ENCODE peak calls at places on chromosomes 16 and 17, in four cellular contexts. K, Y, S and F are unnamed samples.

GRCh38 chr17:69818467-69818866 is 256.6 kb upstream of the KCNJ16 start:
- DNase-seq in S (no peak), Y (peak; percentile 17), K (no peak), F (no peak)

GRCh38 chr17:18946536-18946935 is 5.4 kb upstream of the SLC5A10 start:
- DNase-seq in K (no peak), Y (no peak), S (no peak), F (peak; percentile 27)

GRCh38 chr17:77363821-77364361 is 223.1 kb downstream of the SEC14L1 start:
- DNase-seq in S (no peak), K (no peak), Y (peak; percentile 41), F (no peak)

GRCh38 chr17:68210570-68210969 is 37.3 kb upstream of the AMZ2 start:
- DNase-seq in K (no peak), S (no peak), Y (no peak), F (no peak)

GRCh38 chr16:50611332-50611934 is 63.2 kb downstream of the NKD1 start:
- DNase-seq in K (no peak), Y (peak; percentile 12), S (no peak), F (peak; percentile 33)

GRCh38 chr16:84720180-84720579 is 20.4 kb downstream of the USP10 start:
- DNase-seq in S (no peak), Y (peak; percentile 56), K (no peak), F (no peak)

GRCh38 chr17:45410144-45411091 is 22.3 kb downstream of the ARHGAP27 start:
- DNase-seq in Y (no peak), S (peak; percentile 51), K (peak; percentile 81), F (no peak)

GRCh38 chr16:80670170-80670865 is 129.5 kb downstream of the DYNLRB2 start:
- DNase-seq in K (no peak), Y (no peak), S (no peak), F (no peak)

GRCh38 chr16:79183571-79183970 is 417.0 kb downstream of the MAF start:
- DNase-seq in S (no peak), Y (no peak), K (no peak), F (no peak)

GRCh38 chr16:85535352-85536072 is 77.6 kb upstream of the GSE1 start:
- DNase-seq in K (no peak), Y (no peak), S (peak; percentile 73), F (no peak)

GRCh38 chr16:86602521-86602920 is 24.2 kb downstream of the FOXL1 start:
- DNase-seq in K (no peak), S (no peak), Y (no peak), F (no peak)

GRCh38 chr16:84144301-84144858 is 597 bp downstream of the HSDL1 start:
- DNase-seq in Y (peak; percentile 9), S (peak; percentile 33), K (peak; percentile 63), F (peak; percentile 14)

GRCh38 chr16:69240336-69240735 is 53.4 kb downstream of the SNTB2 start:
- DNase-seq in K (no peak), Y (no peak), S (no peak), F (no peak)

GRCh38 chr17:67076290-67076689 is 31.9 kb downstream of the CACNG1 start:
- DNase-seq in Y (no peak), K (no peak), S (no peak), F (no peak)

GRCh38 chr17:36532435-36532975 is 2.2 kb downstream of the MYO19 start:
- DNase-seq in K (no peak), S (no peak), Y (no peak), F (peak; percentile 74)

GRCh38 chr17:34610506-34610905 is 31.1 kb downstream of the TMEM132E start:
- DNase-seq in S (no peak), K (no peak), Y (no peak), F (no peak)

GRCh38 chr17:81004336-81005015 is 12.8 kb downstream of the CHMP6 start:
- DNase-seq in K (no peak), Y (no peak), S (no peak), F (no peak)

GRCh38 chr16:11386791-11387546 is 41.7 kb downstream of the RMI2 start:
- DNase-seq in K (no peak), Y (no peak), S (no peak), F (no peak)

GRCh38 chr16:7550096-7550495 is 217.5 kb downstream of the RBFOX1 start:
- DNase-seq in K (no peak), S (no peak), Y (no peak), F (no peak)

GRCh38 chr16:80480664-80481063 is 60.1 kb upstream of the DYNLRB2 start:
- DNase-seq in K (no peak), S (no peak), Y (no peak), F (no peak)

GRCh38 chr16:69520413-69520799 is 45.4 kb upstream of the NFAT5 start:
- DNase-seq in K (no peak), S (no peak), Y (no peak), F (no peak)

GRCh38 chr16:31880322-31880979 is 6.8 kb downstream of the ZNF267 start:
- DNase-seq in Y (peak; percentile 83), S (no peak), K (no peak), F (peak; percentile 73)

GRCh38 chr17:83161298-83162034 is 82.1 kb downstream of the METRNL start:
- DNase-seq in S (no peak), K (peak; percentile 25), Y (peak; percentile 92), F (no peak)

GRCh38 chr17:12231027-12231682 is 210.5 kb downstream of the MAP2K4 start:
- DNase-seq in S (no peak), Y (no peak), K (no peak), F (peak; percentile 1)

GRCh38 chr17:2929881-2930533 is 133.4 kb downstream of the OR1D5 start:
- DNase-seq in Y (peak; percentile 38), S (peak; percentile 60), K (peak; percentile 62), F (peak; percentile 24)

GRCh38 chr17:13114601-13115024 is 96.8 kb upstream of the ELAC2 start:
- DNase-seq in S (no peak), Y (peak; percentile 52), K (no peak), F (peak; percentile 6)

GRCh38 chr17:75825748-75826370 is 18.3 kb downstream of the UNC13D start:
- DNase-seq in Y (no peak), K (no peak), S (no peak), F (no peak)

GRCh38 chr17:76103274-76104139 is at the start of gene EXOC7:
- DNase-seq in S (peak; percentile 94), K (peak; percentile 96), Y (peak; percentile 90), F (peak; percentile 83)

GRCh38 chr17:56031636-56032035 is 121.6 kb upstream of the ANKFN1 start:
- DNase-seq in Y (no peak), K (no peak), S (no peak), F (no peak)

DNA sequence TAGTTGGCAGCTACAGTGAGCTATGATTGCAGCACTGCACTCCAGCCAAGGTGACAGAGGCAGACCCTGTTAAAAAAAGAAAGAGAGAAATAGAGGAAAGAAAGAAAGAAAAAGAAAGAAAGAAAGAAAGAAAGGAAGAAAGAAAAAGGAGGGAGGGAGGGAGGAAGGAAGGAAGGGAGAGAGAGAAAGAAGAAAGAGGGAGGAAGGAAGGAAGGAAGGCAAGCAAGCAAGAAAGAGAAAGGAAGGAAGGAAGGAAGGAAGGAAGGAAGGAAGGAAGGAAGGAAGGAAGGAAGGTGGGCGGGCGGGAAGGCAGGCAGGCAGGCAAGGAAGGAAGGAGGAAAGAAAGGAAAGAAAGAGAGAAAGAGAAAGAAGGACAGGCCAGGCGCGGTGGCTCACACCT is 1.0 kb upstream of the SCNN1G start:
- DNase-seq in K (no peak), S (no peak), Y (no peak), F (no peak)
- H3K4me3 ChIP-seq in K (no peak overlapping the region), S (no peak overlapping the region), Y (no peak overlapping the region), F (no peak overlapping the region)

GRCh38 chr16:4933871-4934395 is 3.0 kb downstream of the PPL start:
- DNase-seq in Y (no peak), K (no peak), S (no peak), F (no peak)

GRCh38 chr16:4936991-4937781 is at the start of gene PPL:
- DNase-seq in Y (no peak), K (no peak), S (peak; percentile 95), F (peak; percentile 78)

GRCh38 chr16:4936181-4936990 is 562 bp downstream of the PPL start:
- DNase-seq in S (peak; percentile 46), K (no peak), Y (peak; percentile 32), F (peak; percentile 40)

GRCh38 chr16:4934591-4934990 is 2.4 kb downstream of the PPL start:
- DNase-seq in Y (no peak), S (no peak), K (no peak), F (no peak)

DNA sequence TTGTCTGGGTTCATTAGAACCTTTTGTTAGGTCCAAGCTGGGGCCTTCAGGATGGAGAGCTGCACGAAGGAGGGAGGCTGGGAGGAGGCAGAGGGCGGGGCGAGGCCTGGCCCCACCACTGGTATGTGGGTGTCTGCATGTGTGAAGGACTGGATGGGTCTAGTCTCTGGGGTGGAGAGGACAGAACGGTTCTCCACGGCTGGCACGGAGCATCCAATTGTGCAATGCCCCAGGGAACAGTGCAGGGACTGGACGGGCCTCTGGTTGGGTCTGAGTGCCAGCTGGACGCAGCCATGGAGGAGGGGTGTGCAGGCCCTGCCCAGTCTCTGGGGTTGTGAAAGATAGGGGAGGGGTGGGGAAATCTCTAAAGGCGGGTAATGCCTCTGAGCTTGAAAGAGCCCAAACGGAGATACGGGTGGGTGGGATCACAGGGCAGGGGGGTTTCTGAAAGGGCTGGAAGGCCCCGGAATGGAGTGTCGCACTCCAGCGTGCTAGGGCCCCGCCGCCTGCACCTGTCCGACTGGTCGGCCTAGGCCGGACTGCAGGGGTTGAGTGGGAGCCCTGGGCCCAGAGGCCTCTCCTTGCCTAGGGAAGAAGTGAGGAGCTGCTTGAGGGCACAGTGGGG is 1.6 kb downstream of the PPL start:
- DNase-seq in K (no peak), S (peak; percentile 65), Y (peak; percentile 92), F (peak; percentile 64)
- H3K4me3 ChIP-seq in K (no peak overlapping the region), S (peak overlapping the region; percentile 82), Y (no peak overlapping the region), F (peak overlapping the region; percentile 95)

DNA sequence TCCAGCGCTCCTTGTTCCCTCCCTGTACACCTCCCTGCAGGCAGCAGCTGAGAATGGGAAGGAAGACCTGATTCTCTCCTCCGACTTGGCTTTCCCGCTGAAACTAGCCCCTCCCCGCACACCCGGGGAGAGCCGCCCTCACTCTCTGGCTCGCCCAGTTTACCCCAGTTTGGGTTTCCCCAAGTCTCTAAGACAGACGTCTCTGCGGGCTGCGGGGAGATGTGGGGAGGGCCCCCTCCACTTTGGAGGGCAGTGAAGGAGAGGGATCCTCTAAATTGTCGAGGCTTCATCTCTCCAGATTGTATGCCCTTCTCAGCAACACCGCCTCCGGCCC is 797 bp downstream of the GRB7 start:
- DNase-seq in S (peak; percentile 76), Y (no peak), K (no peak), F (peak; percentile 82)
- H3K4me3 ChIP-seq in S (peak overlapping the region; percentile 63), Y (no peak overlapping the region), K (no peak overlapping the region), F (peak overlapping the region; percentile 75)

DNA sequence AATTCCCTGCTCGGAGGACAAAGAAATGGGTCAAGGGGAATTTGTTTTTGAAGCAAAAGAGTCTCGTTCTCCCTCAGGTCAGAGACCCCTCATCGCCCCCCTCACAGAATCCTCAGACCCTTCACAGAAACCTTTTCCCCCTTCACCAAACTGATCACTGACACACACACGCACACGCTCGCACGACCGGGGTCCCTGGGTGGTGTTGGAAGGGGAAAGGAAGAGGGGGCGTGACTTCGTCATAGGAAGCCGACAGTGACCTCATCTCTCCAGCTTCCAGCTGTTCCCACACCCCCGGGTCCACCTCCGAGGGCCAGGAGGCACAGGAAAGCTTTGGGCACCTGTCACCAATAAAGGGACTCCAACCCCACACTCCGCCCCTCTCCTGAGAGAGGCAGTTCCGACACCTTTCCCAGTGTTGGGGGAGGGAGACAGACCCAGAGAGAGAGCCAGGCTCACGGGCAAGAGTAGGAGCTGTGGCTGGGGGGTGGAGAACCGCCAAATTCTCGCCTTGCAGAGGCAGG is 1.2 kb downstream of the ASGR1 start:
- DNase-seq in S (no peak), K (no peak), Y (no peak), F (no peak)
- H3K4me3 ChIP-seq in S (peak overlapping the region; percentile 38), K (peak overlapping the region; percentile 24), Y (peak overlapping the region; percentile 48), F (peak overlapping the region; percentile 35)

GRCh38 chr16:56478228-56479049 is 27.1 kb downstream of the OGFOD1 start:
- DNase-seq in Y (peak; percentile 54), K (no peak), S (no peak), F (no peak)
- H3K4me3 ChIP-seq in Y (no peak overlapping the region), K (no peak overlapping the region), S (no peak overlapping the region), F (no peak overlapping the region)